ENCODE peak calls at places on chromosomes 16 and 17, in six cellular contexts. N, Y, F, I, B and A are unnamed samples.

GRCh38 chr17:17055286-17056166 is 13.3 kb downstream of the MPRIP start:
- DNase-seq in N (peak), Y (no peak), F (no peak), I (no peak), B (peak), A (no peak)

GRCh38 chr17:36148559-36149295 is 27.7 kb downstream of the TBC1D3B start:
- DNase-seq in N (peak), Y (peak), F (peak), I (peak), B (peak), A (no peak)

GRCh38 chr17:45311762-45312476 is 4.9 kb downstream of the MAP3K14 start:
- DNase-seq in N (peak), Y (peak), F (no peak), I (peak), B (peak), A (no peak)

GRCh38 chr16:47018223-47018891 is 44.9 kb upstream of the DNAJA2 start:
- DNase-seq in N (peak), Y (peak), F (peak), I (peak), B (peak), A (no peak)

GRCh38 chr17:27654654-27655524 is 23.9 kb downstream of the LGALS9 start:
- DNase-seq in N (peak), Y (peak), F (peak), I (peak), B (peak), A (no peak)

GRCh38 chr16:24986512-24987303 is 28.5 kb downstream of the ARHGAP17 start:
- DNase-seq in N (no peak), Y (peak), F (no peak), I (no peak), B (peak), A (peak)

GRCh38 chr17:13594762-13595697 is 6.7 kb downstream of the HS3ST3A1 start:
- DNase-seq in N (peak), Y (peak), F (peak), I (peak), B (peak), A (peak)

GRCh38 chr17:66275651-66276050 is 26.8 kb upstream of the PRKCA start:
- DNase-seq in N (peak), Y (no peak), F (no peak), I (no peak), B (peak), A (peak)

GRCh38 chr16:4550587-4550986 is 5.6 kb upstream of the C16orf96 start:
- DNase-seq in N (no peak), Y (no peak), F (no peak), I (no peak), B (no peak), A (no peak)

GRCh38 chr16:19837984-19838707 is 46.5 kb downstream of the GPRC5B start:
- DNase-seq in N (no peak), Y (no peak), F (no peak), I (no peak), B (no peak), A (no peak)

GRCh38 chr17:79609616-79610150 is 1.2 kb downstream of the RBFOX3 start:
- DNase-seq in N (no peak), Y (no peak), F (peak), I (no peak), B (no peak), A (no peak)

GRCh38 chr17:77610980-77611641 is 347.4 kb upstream of the TNRC6C start:
- DNase-seq in N (no peak), Y (no peak), F (peak), I (no peak), B (no peak), A (no peak)

GRCh38 chr16:383326-384020 is 1.7 kb upstream of the PGAP6 start:
- DNase-seq in N (peak), Y (peak), F (no peak), I (peak), B (peak), A (no peak)

GRCh38 chr17:78248051-78248914 is 16.9 kb downstream of the TMEM235 start:
- DNase-seq in N (no peak), Y (no peak), F (no peak), I (no peak), B (no peak), A (no peak)

GRCh38 chr17:80671039-80671822 is 126.6 kb downstream of the RPTOR start:
- DNase-seq in N (no peak), Y (no peak), F (no peak), I (no peak), B (no peak), A (no peak)

GRCh38 chr17:16273499-16273898 is 56.5 kb downstream of the PIGL start:
- DNase-seq in N (peak), Y (no peak), F (no peak), I (no peak), B (peak), A (no peak)

GRCh38 chr16:30953511-30954124 is 3.9 kb upstream of the SETD1A start:
- DNase-seq in N (peak), Y (peak), F (peak), I (peak), B (peak), A (no peak)

GRCh38 chr17:77125432-77125901 is 15.3 kb upstream of the SEC14L1 start:
- DNase-seq in N (peak), Y (no peak), F (no peak), I (no peak), B (peak), A (peak)

GRCh38 chr17:79840204-79840988 is 1.2 kb upstream of the CBX4 start:
- DNase-seq in N (no peak), Y (peak), F (peak), I (no peak), B (peak), A (no peak)

GRCh38 chr17:58911741-58912343 is 156.2 kb downstream of the PPM1E start:
- DNase-seq in N (no peak), Y (no peak), F (no peak), I (no peak), B (no peak), A (no peak)

GRCh38 chr17:29622337-29623282 is at the start of gene CORO6:
- DNase-seq in N (no peak), Y (peak), F (peak), I (peak), B (peak), A (no peak)

GRCh38 chr16:2239231-2239675 is 3.0 kb downstream of the DNASE1L2 start:
- DNase-seq in N (no peak), Y (no peak), F (no peak), I (no peak), B (no peak), A (no peak)

GRCh38 chr16:2236362-2237075 is at the start of gene DNASE1L2:
- DNase-seq in N (no peak), Y (peak), F (no peak), I (no peak), B (no peak), A (no peak)

GRCh38 chr16:2237076-2237551 is 870 bp downstream of the DNASE1L2 start:
- DNase-seq in N (no peak), Y (no peak), F (no peak), I (no peak), B (no peak), A (no peak)

GRCh38 chr16:2238396-2239230 is 2.4 kb downstream of the DNASE1L2 start:
- DNase-seq in N (no peak), Y (no peak), F (no peak), I (no peak), B (no peak), A (no peak)

GRCh38 chr16:2237552-2238395 is 1.5 kb downstream of the DNASE1L2 start:
- DNase-seq in N (no peak), Y (no peak), F (no peak), I (no peak), B (no peak), A (no peak)
- H3K4me3 ChIP-seq in N (no peak), Y (peak), F (no peak), I (no peak), B (no peak), A (no peak)

GRCh38 chr16:85908889-85909584 is 10.1 kb downstream of the IRF8 start:
- DNase-seq in N (no peak), Y (no peak), F (no peak), I (no peak), B (no peak), A (no peak)
- H3K4me3 ChIP-seq in N (no peak), Y (no peak), F (no peak), I (no peak), B (no peak), A (no peak)

DNA sequence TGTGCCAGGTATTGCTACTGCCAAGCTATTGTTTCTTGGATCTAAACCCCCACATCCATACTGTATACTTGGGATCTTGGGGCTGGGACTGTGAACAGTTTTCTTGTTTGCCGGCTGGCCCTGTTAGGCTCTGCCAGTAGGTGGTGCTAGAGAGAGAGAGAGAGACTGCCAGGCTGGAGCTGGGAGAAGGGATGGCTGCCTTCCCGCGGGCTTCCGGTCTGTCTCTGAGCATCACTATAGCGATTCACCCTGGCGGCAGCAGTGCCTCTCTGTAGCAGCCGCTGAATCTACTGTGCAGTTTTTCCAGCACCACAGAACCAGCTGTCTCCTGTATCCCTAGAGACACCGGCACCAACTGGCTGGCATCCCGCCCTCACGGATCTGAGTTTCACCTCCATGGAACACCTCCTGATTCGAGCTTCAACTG is 201.2 kb downstream of the UTP18 start:
- DNase-seq in N (peak), Y (peak), F (peak), I (peak), B (peak), A (no peak)
- H3K4me3 ChIP-seq in N (no peak), Y (no peak), F (no peak), I (no peak), B (no peak), A (no peak)

DNA sequence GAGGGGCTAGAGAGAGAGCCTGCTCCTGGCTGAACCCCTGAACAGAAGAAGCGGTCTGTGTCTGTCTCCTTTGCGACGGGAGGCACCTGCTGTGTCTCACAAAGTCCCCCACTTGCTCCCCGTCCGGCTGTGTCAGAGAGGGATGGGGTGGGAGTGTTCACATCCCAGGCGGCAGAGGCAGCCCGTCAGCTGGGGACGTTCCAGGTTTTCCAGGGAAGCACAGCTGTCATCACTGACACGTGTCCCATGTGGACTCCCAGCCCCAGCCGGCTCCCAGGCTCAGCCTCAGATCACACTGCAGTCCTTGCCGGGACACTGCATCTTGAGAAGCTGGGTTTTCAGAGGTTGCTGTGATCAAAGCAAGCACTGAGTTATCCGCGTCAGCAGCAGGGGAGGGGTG is 1.6 kb downstream of the TELO2 start:
- DNase-seq in N (no peak), Y (no peak), F (no peak), I (no peak), B (no peak), A (no peak)
- H3K4me3 ChIP-seq in N (no peak), Y (no peak), F (no peak), I (no peak), B (no peak), A (no peak)

DNA sequence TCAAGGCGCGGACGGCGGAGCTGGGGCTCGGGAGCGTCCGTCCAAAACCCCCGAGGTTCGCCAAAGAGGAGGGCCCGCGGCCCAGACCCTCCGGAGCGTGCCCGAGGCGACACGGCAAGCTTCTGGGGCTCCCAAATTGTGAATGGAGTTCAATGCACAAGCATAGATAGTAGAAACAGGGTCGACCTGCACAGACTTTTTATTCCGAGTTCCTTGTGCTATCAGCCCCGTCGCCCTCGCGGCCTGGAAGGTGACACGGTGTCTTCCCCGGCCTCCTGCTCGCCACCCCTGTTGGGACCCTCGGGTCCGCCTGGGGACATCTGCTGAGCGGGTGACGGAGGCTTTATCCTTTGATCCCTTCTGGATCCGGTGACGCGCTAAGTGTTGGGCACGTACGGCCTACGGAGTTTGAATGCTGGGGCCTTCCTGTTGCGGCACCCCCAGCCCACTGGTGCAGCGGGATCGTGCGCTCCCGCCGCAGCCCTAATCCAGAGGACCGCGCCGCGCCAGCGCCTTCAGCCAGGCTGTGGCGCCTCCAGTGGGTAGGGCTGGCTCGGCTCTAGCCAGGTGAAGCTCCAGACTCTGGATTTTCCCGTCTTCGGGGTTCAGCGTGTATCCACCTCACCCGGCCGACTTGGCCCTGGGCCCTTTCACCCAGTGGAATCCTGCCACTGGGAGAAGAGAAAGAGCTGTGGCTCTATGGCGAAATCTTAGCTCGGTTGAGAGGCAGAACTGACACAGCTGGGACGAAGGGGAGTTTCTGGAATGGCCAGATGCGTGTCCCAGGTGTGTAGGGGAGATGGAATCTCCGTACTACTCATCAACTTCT is 17.0 kb upstream of the NTN1 start:
- DNase-seq in N (no peak), Y (no peak), F (peak), I (no peak), B (no peak), A (no peak)
- H3K4me3 ChIP-seq in N (no peak), Y (peak), F (peak), I (no peak), B (no peak), A (no peak)

DNA sequence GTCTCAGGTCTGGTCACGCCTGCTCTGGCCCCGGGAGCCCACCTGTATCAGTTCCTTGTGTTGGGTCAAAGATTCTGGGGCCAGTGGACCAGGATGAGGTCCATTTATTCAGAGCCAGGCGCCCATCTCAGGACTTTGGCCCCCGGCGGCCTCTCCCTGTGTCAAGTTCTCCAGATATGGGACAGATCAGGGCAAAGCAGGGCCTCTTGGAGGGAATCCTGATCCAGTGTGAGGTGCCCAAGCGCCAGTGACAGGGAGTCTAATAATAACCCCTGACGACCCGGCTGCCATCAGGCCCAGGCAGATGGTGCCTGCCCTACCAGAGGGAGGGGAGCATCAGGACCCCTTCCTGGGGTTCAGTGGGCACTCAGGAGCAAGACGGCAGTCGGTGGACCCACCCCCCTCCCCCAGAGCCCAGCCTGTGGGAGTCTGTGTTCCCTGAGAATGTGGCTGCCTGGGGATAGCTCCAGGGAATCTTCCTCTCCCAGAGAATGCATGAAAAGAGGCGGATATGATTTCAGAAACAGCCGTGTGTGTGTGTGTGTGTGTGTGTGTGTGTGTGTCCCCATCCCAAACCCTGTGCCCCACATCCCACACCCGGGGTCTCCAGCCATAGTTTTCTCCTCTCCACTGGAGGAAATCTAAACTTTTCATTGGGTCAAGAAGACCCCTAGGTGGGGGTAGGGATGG is 1.4 kb downstream of the TTYH2 start:
- DNase-seq in N (no peak), Y (no peak), F (peak), I (no peak), B (no peak), A (no peak)
- H3K4me3 ChIP-seq in N (no peak), Y (no peak), F (peak), I (peak), B (no peak), A (peak)

GRCh38 chr16:21162661-21163151 is 4.2 kb downstream of the LDAF1 start:
- DNase-seq in N (no peak), Y (no peak), F (no peak), I (no peak), B (no peak), A (no peak)
- H3K4me3 ChIP-seq in N (no peak), Y (no peak), F (no peak), I (no peak), B (no peak), A (no peak)